ENCODE peak calls at places on chromosomes 3 and 15, in ten cellular contexts. One of them, this sample, is unnamed.
A peak's percentile ranks its signal among the peaks of the same experiment; 100 is the strongest.

GRCh38 chr3:180680097-180680430 is 775 bp upstream of the CCDC39 start:
- DNase-seq in fibroblast of pulmonary artery: peak; percentile 51
- DNase-seq in psoas muscle: no peak
- DNase-seq in GM20000: peak; percentile 26
- DNase-seq in AG10803: peak; percentile 18
- DNase-seq in cardiac fibroblast: peak; percentile 51
- DNase-seq in epithelial cell of esophagus: peak; percentile 66
- DNase-seq in OCI-LY7: peak; percentile 18
- DNase-seq in fibroblast of mammary gland: peak; percentile 43
- DNase-seq in brain microvascular endothelial cell: peak; percentile 11
- DNase-seq in this sample: peak; percentile 36

GRCh38 chr3:58646503-58646902 is 20.1 kb downstream of the FAM3D start:
- DNase-seq in fibroblast of pulmonary artery: no peak
- DNase-seq in psoas muscle: no peak
- DNase-seq in GM20000: no peak
- DNase-seq in AG10803: peak; percentile 15
- DNase-seq in cardiac fibroblast: no peak
- DNase-seq in epithelial cell of esophagus: peak; percentile 10
- DNase-seq in OCI-LY7: no peak
- DNase-seq in fibroblast of mammary gland: no peak
- DNase-seq in brain microvascular endothelial cell: no peak
- DNase-seq in this sample: no peak

GRCh38 chr15:56931674-56932507 is 13.4 kb downstream of the TCF12 start:
- DNase-seq in fibroblast of pulmonary artery: peak; percentile 31
- DNase-seq in psoas muscle: no peak
- DNase-seq in GM20000: no peak
- DNase-seq in AG10803: no peak
- DNase-seq in cardiac fibroblast: no peak
- DNase-seq in epithelial cell of esophagus: no peak
- DNase-seq in OCI-LY7: peak; percentile 11
- DNase-seq in fibroblast of mammary gland: no peak
- DNase-seq in brain microvascular endothelial cell: no peak
- DNase-seq in this sample: no peak

GRCh38 chr3:195809291-195809785 is 2.4 kb downstream of the MUC4 start:
- DNase-seq in fibroblast of pulmonary artery: no peak
- DNase-seq in psoas muscle: no peak
- DNase-seq in GM20000: no peak
- DNase-seq in AG10803: no peak
- DNase-seq in cardiac fibroblast: no peak
- DNase-seq in epithelial cell of esophagus: no peak
- DNase-seq in OCI-LY7: no peak
- DNase-seq in fibroblast of mammary gland: no peak
- DNase-seq in brain microvascular endothelial cell: no peak
- DNase-seq in this sample: no peak

GRCh38 chr15:58247803-58248503 is 109.8 kb downstream of the AQP9 start:
- DNase-seq in fibroblast of pulmonary artery: peak; percentile 29
- DNase-seq in psoas muscle: peak; percentile 93
- DNase-seq in GM20000: no peak
- DNase-seq in AG10803: peak; percentile 11
- DNase-seq in cardiac fibroblast: no peak
- DNase-seq in epithelial cell of esophagus: no peak
- DNase-seq in OCI-LY7: no peak
- DNase-seq in fibroblast of mammary gland: no peak
- DNase-seq in brain microvascular endothelial cell: no peak
- DNase-seq in this sample: no peak

GRCh38 chr3:53173107-53173506 is 12.1 kb downstream of the PRKCD start:
- DNase-seq in fibroblast of pulmonary artery: no peak
- DNase-seq in psoas muscle: no peak
- DNase-seq in GM20000: no peak
- DNase-seq in AG10803: no peak
- DNase-seq in cardiac fibroblast: no peak
- DNase-seq in epithelial cell of esophagus: no peak
- DNase-seq in OCI-LY7: no peak
- DNase-seq in fibroblast of mammary gland: no peak
- DNase-seq in brain microvascular endothelial cell: no peak
- DNase-seq in this sample: no peak

GRCh38 chr15:92733934-92734521 is 78.5 kb upstream of the FAM174B start:
- DNase-seq in fibroblast of pulmonary artery: peak; percentile 39
- DNase-seq in psoas muscle: no peak
- DNase-seq in GM20000: no peak
- DNase-seq in AG10803: peak; percentile 25
- DNase-seq in cardiac fibroblast: peak; percentile 35
- DNase-seq in epithelial cell of esophagus: no peak
- DNase-seq in OCI-LY7: no peak
- DNase-seq in fibroblast of mammary gland: peak; percentile 32
- DNase-seq in brain microvascular endothelial cell: no peak
- DNase-seq in this sample: no peak

GRCh38 chr3:189286188-189286587 is 114.4 kb downstream of the TPRG1 start:
- DNase-seq in fibroblast of pulmonary artery: no peak
- DNase-seq in psoas muscle: no peak
- DNase-seq in GM20000: no peak
- DNase-seq in AG10803: no peak
- DNase-seq in cardiac fibroblast: no peak
- DNase-seq in epithelial cell of esophagus: no peak
- DNase-seq in OCI-LY7: peak; percentile 55
- DNase-seq in fibroblast of mammary gland: no peak
- DNase-seq in brain microvascular endothelial cell: no peak
- DNase-seq in this sample: no peak

GRCh38 chr3:169146112-169146665 is 517.3 kb downstream of the MECOM start:
- DNase-seq in fibroblast of pulmonary artery: peak; percentile 75
- DNase-seq in psoas muscle: peak; percentile 60
- DNase-seq in GM20000: peak; percentile 7
- DNase-seq in AG10803: peak; percentile 46
- DNase-seq in cardiac fibroblast: peak; percentile 82
- DNase-seq in epithelial cell of esophagus: peak; percentile 67
- DNase-seq in OCI-LY7: no peak
- DNase-seq in fibroblast of mammary gland: peak; percentile 9
- DNase-seq in brain microvascular endothelial cell: peak; percentile 62
- DNase-seq in this sample: peak; percentile 31

GRCh38 chr3:129375099-129375498 is 53.3 kb downstream of the EFCAB12 start:
- DNase-seq in fibroblast of pulmonary artery: no peak
- DNase-seq in psoas muscle: no peak
- DNase-seq in GM20000: no peak
- DNase-seq in AG10803: no peak
- DNase-seq in cardiac fibroblast: no peak
- DNase-seq in epithelial cell of esophagus: no peak
- DNase-seq in OCI-LY7: no peak
- DNase-seq in fibroblast of mammary gland: no peak
- DNase-seq in brain microvascular endothelial cell: no peak
- DNase-seq in this sample: no peak

GRCh38 chr3:32457971-32458471 is 44.6 kb downstream of the CMTM6 start:
- DNase-seq in fibroblast of pulmonary artery: no peak
- DNase-seq in psoas muscle: no peak
- DNase-seq in GM20000: peak; percentile 42
- DNase-seq in AG10803: no peak
- DNase-seq in cardiac fibroblast: no peak
- DNase-seq in epithelial cell of esophagus: no peak
- DNase-seq in OCI-LY7: peak; percentile 53
- DNase-seq in fibroblast of mammary gland: no peak
- DNase-seq in brain microvascular endothelial cell: no peak
- DNase-seq in this sample: no peak

GRCh38 chr3:128395046-128395445 is 71.6 kb downstream of the DNAJB8 start:
- DNase-seq in fibroblast of pulmonary artery: no peak
- DNase-seq in psoas muscle: no peak
- DNase-seq in GM20000: no peak
- DNase-seq in AG10803: no peak
- DNase-seq in cardiac fibroblast: no peak
- DNase-seq in epithelial cell of esophagus: no peak
- DNase-seq in OCI-LY7: no peak
- DNase-seq in fibroblast of mammary gland: no peak
- DNase-seq in brain microvascular endothelial cell: no peak
- DNase-seq in this sample: no peak

GRCh38 chr3:18489939-18490338 is 64.8 kb upstream of the SATB1 start:
- DNase-seq in fibroblast of pulmonary artery: no peak
- DNase-seq in psoas muscle: no peak
- DNase-seq in GM20000: no peak
- DNase-seq in AG10803: no peak
- DNase-seq in cardiac fibroblast: no peak
- DNase-seq in epithelial cell of esophagus: no peak
- DNase-seq in OCI-LY7: peak; percentile 83
- DNase-seq in fibroblast of mammary gland: no peak
- DNase-seq in brain microvascular endothelial cell: no peak
- DNase-seq in this sample: no peak

GRCh38 chr15:48191574-48192225 is at the start of gene CTXN2:
- DNase-seq in fibroblast of pulmonary artery: no peak
- DNase-seq in psoas muscle: no peak
- DNase-seq in GM20000: no peak
- DNase-seq in AG10803: no peak
- DNase-seq in cardiac fibroblast: no peak
- DNase-seq in epithelial cell of esophagus: peak; percentile 24
- DNase-seq in OCI-LY7: no peak
- DNase-seq in fibroblast of mammary gland: no peak
- DNase-seq in brain microvascular endothelial cell: no peak
- DNase-seq in this sample: no peak

DNA sequence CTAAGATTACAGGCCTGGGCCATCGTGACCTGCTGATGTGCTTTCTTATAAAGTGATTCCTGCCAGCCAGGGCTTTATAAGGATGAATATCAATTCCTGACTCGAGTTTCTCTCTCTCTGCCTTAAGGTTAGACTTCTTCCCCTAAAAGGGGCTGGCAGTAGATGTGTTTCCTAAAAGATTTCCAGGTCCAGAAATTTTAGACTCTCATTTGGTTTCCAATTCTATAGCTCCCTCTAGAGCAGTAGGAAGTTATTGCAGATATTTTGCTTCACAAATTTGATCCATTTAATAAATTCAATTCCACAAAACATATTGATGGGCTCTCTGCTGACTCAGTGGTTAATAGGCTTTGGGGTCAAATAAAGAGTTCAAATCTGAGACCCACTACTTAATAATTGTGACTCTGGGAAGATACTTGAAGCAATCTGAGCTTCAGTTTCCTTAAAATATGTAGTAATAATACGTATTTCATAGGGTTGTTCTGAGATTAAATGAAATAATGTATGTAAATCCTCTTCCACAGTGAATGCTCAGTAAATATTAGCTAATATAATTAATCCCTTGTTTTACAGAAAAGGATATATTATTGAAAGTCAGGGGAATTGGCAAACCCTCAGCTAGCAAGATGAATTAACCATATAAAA is 2.1 kb downstream of the TRIM69 start:
- DNase-seq in fibroblast of pulmonary artery: peak; percentile 82
- DNase-seq in psoas muscle: no peak
- DNase-seq in GM20000: peak; percentile 42
- DNase-seq in AG10803: peak; percentile 65
- DNase-seq in cardiac fibroblast: peak; percentile 82
- DNase-seq in epithelial cell of esophagus: peak; percentile 58
- DNase-seq in OCI-LY7: peak; percentile 67
- DNase-seq in fibroblast of mammary gland: peak; percentile 72
- DNase-seq in brain microvascular endothelial cell: no peak
- DNase-seq in this sample: no peak
- TF ChIP-seq CTCF in fibroblast of pulmonary artery: peak; percentile 76
- TF ChIP-seq CTCF in psoas muscle: peak; percentile 76
- TF ChIP-seq CTCF in GM20000: peak; percentile 22
- TF ChIP-seq CTCF in AG10803: peak; percentile 85
- TF ChIP-seq CTCF in cardiac fibroblast: peak; percentile 70
- TF ChIP-seq CTCF in epithelial cell of esophagus: peak; percentile 66
- TF ChIP-seq CTCF in OCI-LY7: peak; percentile 99
- TF ChIP-seq CTCF in fibroblast of mammary gland: peak; percentile 77
- TF ChIP-seq CTCF in brain microvascular endothelial cell: peak; percentile 52
- TF ChIP-seq CTCF in this sample: peak; percentile 75

GRCh38 chr3:20040476-20041196 is 390 bp downstream of the KAT2B start:
- DNase-seq in fibroblast of pulmonary artery: peak; percentile 69
- DNase-seq in psoas muscle: peak; percentile 89
- DNase-seq in GM20000: peak; percentile 85
- DNase-seq in AG10803: peak; percentile 68
- DNase-seq in cardiac fibroblast: peak; percentile 78
- DNase-seq in epithelial cell of esophagus: peak; percentile 70
- DNase-seq in OCI-LY7: peak; percentile 87
- DNase-seq in fibroblast of mammary gland: peak; percentile 65
- DNase-seq in brain microvascular endothelial cell: peak; percentile 42
- DNase-seq in this sample: peak; percentile 57
- TF ChIP-seq CTCF in fibroblast of pulmonary artery: no peak
- TF ChIP-seq CTCF in psoas muscle: no peak
- TF ChIP-seq CTCF in GM20000: peak; percentile 22
- TF ChIP-seq CTCF in AG10803: peak; percentile 26
- TF ChIP-seq CTCF in cardiac fibroblast: peak; percentile 22
- TF ChIP-seq CTCF in epithelial cell of esophagus: no peak
- TF ChIP-seq CTCF in OCI-LY7: peak; percentile 35
- TF ChIP-seq CTCF in fibroblast of mammary gland: peak; percentile 3
- TF ChIP-seq CTCF in brain microvascular endothelial cell: peak; percentile 25
- TF ChIP-seq CTCF in this sample: no peak

DNA sequence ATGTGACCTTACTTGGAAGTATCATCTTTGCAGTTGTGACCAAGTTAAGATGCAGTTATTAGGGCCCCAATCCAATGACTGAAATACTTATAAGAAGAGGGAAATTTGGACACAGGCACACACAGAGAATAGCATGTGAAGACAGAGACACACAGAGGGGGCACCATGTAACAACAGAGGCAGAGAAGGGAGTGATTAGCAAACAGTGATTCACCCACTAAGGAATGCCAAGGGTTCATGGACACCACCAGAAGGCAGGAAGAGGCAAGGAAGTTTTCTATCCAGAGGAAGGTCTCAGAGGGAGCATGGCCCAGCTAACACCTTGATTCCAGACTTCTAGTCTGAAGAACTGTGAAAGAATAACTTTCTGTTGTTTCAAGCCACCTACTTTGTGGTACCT is 25.0 kb downstream of the SIDT1 start:
- DNase-seq in fibroblast of pulmonary artery: peak; percentile 43
- DNase-seq in psoas muscle: no peak
- DNase-seq in GM20000: no peak
- DNase-seq in AG10803: peak; percentile 32
- DNase-seq in cardiac fibroblast: peak; percentile 34
- DNase-seq in epithelial cell of esophagus: peak; percentile 83
- DNase-seq in OCI-LY7: no peak
- DNase-seq in fibroblast of mammary gland: peak; percentile 49
- DNase-seq in brain microvascular endothelial cell: peak; percentile 58
- DNase-seq in this sample: no peak
- TF ChIP-seq CTCF in fibroblast of pulmonary artery: no peak
- TF ChIP-seq CTCF in psoas muscle: no peak
- TF ChIP-seq CTCF in GM20000: no peak
- TF ChIP-seq CTCF in AG10803: peak; percentile 9
- TF ChIP-seq CTCF in cardiac fibroblast: no peak
- TF ChIP-seq CTCF in epithelial cell of esophagus: peak; percentile 30
- TF ChIP-seq CTCF in OCI-LY7: no peak
- TF ChIP-seq CTCF in fibroblast of mammary gland: peak; percentile 17
- TF ChIP-seq CTCF in brain microvascular endothelial cell: peak; percentile 59
- TF ChIP-seq CTCF in this sample: no peak

DNA sequence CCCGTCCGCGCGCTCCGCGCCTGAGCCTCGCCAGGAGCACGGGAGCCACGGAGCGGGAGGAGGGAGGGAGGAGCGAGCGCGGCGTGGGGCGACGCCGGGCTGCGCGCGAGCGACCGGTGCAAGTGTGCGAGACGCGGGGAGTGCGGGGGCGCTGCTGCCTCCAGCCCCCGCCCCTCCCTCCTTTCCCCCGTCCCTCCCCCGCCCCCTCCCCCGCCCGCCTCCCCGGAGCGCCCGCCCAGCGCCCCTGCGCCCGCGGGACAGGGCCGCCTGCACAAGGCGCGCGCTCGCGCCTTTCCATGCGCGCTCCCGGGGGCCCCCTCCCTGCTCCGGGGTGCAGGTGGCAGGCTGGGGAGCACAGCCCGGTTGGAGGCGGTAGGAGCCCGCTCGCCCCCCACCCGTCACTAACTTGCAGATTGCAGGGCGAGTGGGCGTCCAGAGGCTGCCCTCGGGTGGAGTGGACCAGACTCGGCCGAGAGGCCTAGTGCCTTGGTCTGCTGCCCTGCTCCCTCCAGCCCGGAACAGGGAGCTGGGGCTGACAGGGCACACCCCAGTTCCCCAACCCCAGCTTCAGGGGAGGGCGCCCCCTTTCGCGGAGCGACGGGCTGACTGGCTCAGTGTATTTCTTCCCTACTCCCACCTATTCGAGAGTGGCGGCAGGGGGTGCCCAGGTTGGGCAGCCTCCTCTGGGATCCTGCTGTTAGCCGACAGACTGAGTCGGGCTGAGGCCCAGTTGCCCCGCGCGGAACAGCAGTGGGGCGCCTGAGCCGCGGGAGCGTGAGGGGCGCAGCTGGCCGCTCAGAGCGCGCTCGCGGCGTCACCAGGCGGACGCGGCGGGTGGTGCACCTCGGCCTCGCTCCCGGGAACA is at the start of gene WNT7A:
- DNase-seq in fibroblast of pulmonary artery: no peak
- DNase-seq in psoas muscle: no peak
- DNase-seq in GM20000: peak; percentile 49
- DNase-seq in AG10803: no peak
- DNase-seq in cardiac fibroblast: no peak
- DNase-seq in epithelial cell of esophagus: peak; percentile 77
- DNase-seq in OCI-LY7: no peak
- DNase-seq in fibroblast of mammary gland: no peak
- DNase-seq in brain microvascular endothelial cell: no peak
- DNase-seq in this sample: peak; percentile 70
- TF ChIP-seq CTCF in fibroblast of pulmonary artery: no peak
- TF ChIP-seq CTCF in psoas muscle: peak; percentile 41
- TF ChIP-seq CTCF in GM20000: peak; percentile 5
- TF ChIP-seq CTCF in AG10803: no peak
- TF ChIP-seq CTCF in cardiac fibroblast: no peak
- TF ChIP-seq CTCF in epithelial cell of esophagus: peak; percentile 44
- TF ChIP-seq CTCF in OCI-LY7: no peak
- TF ChIP-seq CTCF in fibroblast of mammary gland: no peak
- TF ChIP-seq CTCF in brain microvascular endothelial cell: peak; percentile 28
- TF ChIP-seq CTCF in this sample: peak; percentile 91